ENCODE peak calls at places on chromosomes 5 and 9, in five cellular contexts. S is heart left ventricle, V is nucleus accumbens, E is transverse colon, P is astrocyte of the spinal cord. Z is an unnamed sample.

GRCh38 chr5:72307968-72308852 is 11.8 kb downstream of the MRPS27 start:
- DNase-seq in S (peak), V (peak), E (peak), P (peak), Z (peak)

GRCh38 chr5:1633605-1634336 is 110.0 kb upstream of the LPCAT1 start:
- DNase-seq in S (peak), V (peak), E (peak), P (peak), Z (peak)

GRCh38 chr9:136024696-136025316 is 63.6 kb upstream of the UBAC1 start:
- DNase-seq in S (no peak), V (no peak), E (no peak), P (no peak), Z (no peak)

GRCh38 chr9:8600914-8601680 is 801.5 kb upstream of the DMAC1 start:
- DNase-seq in S (no peak), V (no peak), E (no peak), P (no peak), Z (no peak)

GRCh38 chr5:150515446-150515845 is 7.5 kb downstream of the NDST1 start:
- DNase-seq in S (no peak), V (no peak), E (no peak), P (no peak), Z (no peak)

GRCh38 chr5:131268758-131269370 is 5.0 kb downstream of the CDC42SE2 start:
- DNase-seq in S (no peak), V (no peak), E (no peak), P (peak), Z (no peak)

GRCh38 chr9:76716270-76716669 is 48.0 kb upstream of the PCA3 start:
- DNase-seq in S (no peak), V (no peak), E (no peak), P (peak), Z (no peak)

GRCh38 chr5:64569880-64570279 is 64.1 kb downstream of the RGS7BP start:
- DNase-seq in S (no peak), V (no peak), E (no peak), P (no peak), Z (no peak)

GRCh38 chr5:35990941-35991592 is at the start of gene UGT3A1:
- DNase-seq in S (no peak), V (no peak), E (no peak), P (no peak), Z (no peak)

GRCh38 chr5:170248172-170248571 is 15.4 kb downstream of the C5orf58 start:
- DNase-seq in S (no peak), V (no peak), E (no peak), P (no peak), Z (no peak)

GRCh38 chr9:31027678-31028077 is 1356.8 kb upstream of the ACO1 start:
- DNase-seq in S (no peak), V (no peak), E (no peak), P (no peak), Z (no peak)

GRCh38 chr9:87063883-87064282 is 116.6 kb upstream of the GAS1 start:
- DNase-seq in S (no peak), V (no peak), E (no peak), P (no peak), Z (no peak)

GRCh38 chr5:108102463-108102862 is 279.4 kb downstream of the FBXL17 start:
- DNase-seq in S (no peak), V (no peak), E (no peak), P (peak), Z (no peak)

GRCh38 chr9:94714494-94714893 is 12.0 kb upstream of the AOPEP start:
- DNase-seq in S (no peak), V (no peak), E (no peak), P (no peak), Z (no peak)

GRCh38 chr5:125865166-125865815 is 557.9 kb upstream of the GRAMD2B start:
- DNase-seq in S (no peak), V (no peak), E (no peak), P (peak), Z (no peak)

GRCh38 chr9:92564982-92565381 is 29.2 kb upstream of the ECM2 start:
- DNase-seq in S (no peak), V (no peak), E (no peak), P (peak), Z (no peak)

GRCh38 chr9:125343518-125344284 is 82.1 kb downstream of the GAPVD1 start:
- DNase-seq in S (no peak), V (no peak), E (no peak), P (peak), Z (no peak)

GRCh38 chr5:112957970-112958773 is 18.4 kb upstream of the DCP2 start:
- DNase-seq in S (peak), V (no peak), E (peak), P (peak), Z (peak)

GRCh38 chr9:84343111-84343521 is 2.6 kb upstream of the SLC28A3 start:
- DNase-seq in S (no peak), V (no peak), E (no peak), P (peak), Z (no peak)

GRCh38 chr5:56003179-56003578 is 8.4 kb upstream of the IL6ST start:
- DNase-seq in S (no peak), V (no peak), E (peak), P (peak), Z (no peak)

GRCh38 chr9:75624984-75625383 is 265.5 kb upstream of the PCSK5 start:
- DNase-seq in S (no peak), V (no peak), E (peak), P (no peak), Z (no peak)

GRCh38 chr5:1336749-1337489 is 8.0 kb downstream of the CLPTM1L start:
- DNase-seq in S (no peak), V (no peak), E (no peak), P (no peak), Z (no peak)

GRCh38 chr5:169740435-169740834 is 103.4 kb downstream of the DOCK2 start:
- DNase-seq in S (no peak), V (no peak), E (no peak), P (no peak), Z (no peak)

GRCh38 chr5:132256783-132257130 is 739 bp upstream of the PDLIM4 start:
- DNase-seq in S (no peak), V (no peak), E (no peak), P (no peak), Z (no peak)

GRCh38 chr5:144088211-144088965 is 82.1 kb downstream of the YIPF5 start:
- DNase-seq in S (no peak), V (no peak), E (no peak), P (peak), Z (no peak)

GRCh38 chr5:73120222-73121108 is at the start of gene TMEM171:
- DNase-seq in S (no peak), V (no peak), E (peak), P (peak), Z (no peak)

GRCh38 chr5:6584101-6584645 is 48.7 kb downstream of the NSUN2 start:
- DNase-seq in S (no peak), V (no peak), E (no peak), P (no peak), Z (no peak)

GRCh38 chr5:4579679-4580078 is 560.5 kb upstream of the ADAMTS16 start:
- DNase-seq in S (no peak), V (no peak), E (no peak), P (no peak), Z (no peak)

GRCh38 chr5:140039561-140039960 is 3.5 kb downstream of the NRG2 start:
- DNase-seq in S (no peak), V (no peak), E (peak), P (no peak), Z (no peak)

GRCh38 chr9:79193001-79193400 is 378.8 kb upstream of the TLE4 start:
- DNase-seq in S (no peak), V (no peak), E (no peak), P (peak), Z (no peak)

GRCh38 chr9:137463931-137464290 is 4.8 kb upstream of the NSMF start:
- DNase-seq in S (no peak), V (no peak), E (no peak), P (no peak), Z (no peak)

GRCh38 chr5:95887977-95888376 is 65.5 kb upstream of the GLRX start:
- DNase-seq in S (no peak), V (no peak), E (no peak), P (no peak), Z (no peak)

GRCh38 chr9:111621895-111622480 is 9.1 kb upstream of the DNAJC25 start:
- DNase-seq in S (peak), V (no peak), E (peak), P (peak), Z (peak)

GRCh38 chr9:92715488-92716231 is 45.7 kb upstream of the IPPK start:
- DNase-seq in S (peak), V (no peak), E (no peak), P (no peak), Z (no peak)

GRCh38 chr9:131407717-131408195 is 13.9 kb downstream of the PRRC2B start:
- DNase-seq in S (no peak), V (no peak), E (peak), P (peak), Z (peak)

GRCh38 chr5:55226027-55226933 is 835 bp downstream of the MCIDAS start:
- DNase-seq in S (no peak), V (no peak), E (peak), P (peak), Z (peak)

GRCh38 chr5:125199968-125200841 is 453.8 kb upstream of the ZNF608 start:
- DNase-seq in S (no peak), V (peak), E (no peak), P (peak), Z (no peak)

GRCh38 chr5:73151733-73152410 is 21.1 kb upstream of the TMEM174 start:
- DNase-seq in S (no peak), V (no peak), E (no peak), P (peak), Z (no peak)

GRCh38 chr9:92668746-92669526 is 995 bp downstream of the IPPK start:
- DNase-seq in S (peak), V (no peak), E (peak), P (peak), Z (no peak)

GRCh38 chr5:54889826-54890225 is 95.6 kb downstream of the ESM1 start:
- DNase-seq in S (no peak), V (no peak), E (no peak), P (peak), Z (no peak)

Z was measured in prostate gland.